ENCODE peak calls at places on chromosomes 5 and 9, in nine cellular contexts. I, U, P, C, L, B, K, R and E are unnamed samples.

GRCh38 chr9:125631391-125632085 is 75.5 kb downstream of the MAPKAP1 start:
- DNase-seq in I (peak; percentile 24), U (no peak), P (no peak), C (peak; percentile 24), L (no peak), B (no peak), K (no peak), R (no peak), E (no peak)

GRCh38 chr5:5523066-5523505 is 100.6 kb downstream of the ICE1 start:
- DNase-seq in I (no peak), U (no peak), P (peak; percentile 6), C (peak; percentile 92), L (no peak), B (no peak), K (no peak), R (no peak), E (no peak)

GRCh38 chr5:32197032-32197431 is 22.9 kb upstream of the GOLPH3 start:
- DNase-seq in I (no peak), U (no peak), P (no peak), C (no peak), L (no peak), B (no peak), K (no peak), R (no peak), E (no peak)

GRCh38 chr9:92954078-92954861 is 6.9 kb downstream of the FGD3 start:
- DNase-seq in I (no peak), U (no peak), P (peak; percentile 44), C (peak; percentile 65), L (no peak), B (peak; percentile 56), K (no peak), R (no peak), E (no peak)

GRCh38 chr5:31617867-31618266 is 21.1 kb upstream of the PDZD2 start:
- DNase-seq in I (no peak), U (no peak), P (no peak), C (no peak), L (no peak), B (no peak), K (no peak), R (no peak), E (no peak)

GRCh38 chr5:149367249-149367971 is 9.6 kb downstream of the PCYOX1L start:
- DNase-seq in I (peak; percentile 50), U (no peak), P (peak; percentile 79), C (peak; percentile 71), L (peak; percentile 84), B (peak; percentile 86), K (no peak), R (peak; percentile 41), E (peak; percentile 90)

GRCh38 chr5:80453372-80453771 is 34.5 kb upstream of the FAM151B start:
- DNase-seq in I (no peak), U (no peak), P (no peak), C (no peak), L (no peak), B (no peak), K (no peak), R (no peak), E (no peak)

GRCh38 chr9:87615547-87616148 is 110.3 kb upstream of the CTSL start:
- DNase-seq in I (no peak), U (no peak), P (no peak), C (no peak), L (no peak), B (peak; percentile 35), K (no peak), R (no peak), E (no peak)

GRCh38 chr9:70835323-70835722 is 286.1 kb downstream of the TRPM3 start:
- DNase-seq in I (no peak), U (no peak), P (no peak), C (no peak), L (no peak), B (no peak), K (no peak), R (no peak), E (no peak)

GRCh38 chr9:99807276-99807852 is 14.3 kb upstream of the NR4A3 start:
- DNase-seq in I (no peak), U (no peak), P (no peak), C (peak; percentile 53), L (peak; percentile 85), B (peak; percentile 80), K (no peak), R (no peak), E (no peak)

GRCh38 chr9:109437286-109437685 is 60.8 kb downstream of the PTPN3 start:
- DNase-seq in I (no peak), U (no peak), P (no peak), C (no peak), L (no peak), B (no peak), K (no peak), R (no peak), E (no peak)

GRCh38 chr5:909994-910768 is 17.5 kb downstream of the TRIP13 start:
- DNase-seq in I (no peak), U (no peak), P (no peak), C (no peak), L (no peak), B (no peak), K (no peak), R (no peak), E (no peak)

GRCh38 chr5:122310886-122311285 is 1.2 kb upstream of the SNCAIP start:
- DNase-seq in I (no peak), U (no peak), P (no peak), C (no peak), L (no peak), B (peak; percentile 64), K (no peak), R (no peak), E (no peak)

GRCh38 chr5:118405650-118406061 is 582.7 kb downstream of the DTWD2 start:
- DNase-seq in I (no peak), U (no peak), P (no peak), C (no peak), L (no peak), B (no peak), K (no peak), R (no peak), E (no peak)
- TF ChIP-seq CTCF in I (no peak), U (no peak), P (no peak), C (no peak), L (no peak), B (no peak), K (no peak), R (no peak), E (no peak)

GRCh38 chr9:89168901-89169813 is 9.5 kb downstream of the SHC3 start:
- DNase-seq in I (no peak), U (no peak), P (no peak), C (no peak), L (no peak), B (no peak), K (no peak), R (no peak), E (no peak)

GRCh38 chr9:89173072-89173471 is 5.5 kb downstream of the SHC3 start:
- DNase-seq in I (no peak), U (no peak), P (no peak), C (no peak), L (no peak), B (no peak), K (no peak), R (no peak), E (no peak)

GRCh38 chr9:89172398-89172797 is 6.2 kb downstream of the SHC3 start:
- DNase-seq in I (no peak), U (no peak), P (no peak), C (no peak), L (no peak), B (no peak), K (no peak), R (no peak), E (no peak)

GRCh38 chr9:89171231-89171630 is 7.4 kb downstream of the SHC3 start:
- DNase-seq in I (no peak), U (no peak), P (no peak), C (no peak), L (no peak), B (no peak), K (no peak), R (no peak), E (no peak)

GRCh38 chr9:89171693-89172092 is 6.9 kb downstream of the SHC3 start:
- DNase-seq in I (no peak), U (no peak), P (no peak), C (no peak), L (no peak), B (no peak), K (no peak), R (no peak), E (no peak)
- TF ChIP-seq CTCF in I (peak; percentile 41), U (peak; percentile 28), P (peak; percentile 13), C (no peak), L (no peak), B (no peak), K (no peak), R (no peak), E (no peak)

DNA sequence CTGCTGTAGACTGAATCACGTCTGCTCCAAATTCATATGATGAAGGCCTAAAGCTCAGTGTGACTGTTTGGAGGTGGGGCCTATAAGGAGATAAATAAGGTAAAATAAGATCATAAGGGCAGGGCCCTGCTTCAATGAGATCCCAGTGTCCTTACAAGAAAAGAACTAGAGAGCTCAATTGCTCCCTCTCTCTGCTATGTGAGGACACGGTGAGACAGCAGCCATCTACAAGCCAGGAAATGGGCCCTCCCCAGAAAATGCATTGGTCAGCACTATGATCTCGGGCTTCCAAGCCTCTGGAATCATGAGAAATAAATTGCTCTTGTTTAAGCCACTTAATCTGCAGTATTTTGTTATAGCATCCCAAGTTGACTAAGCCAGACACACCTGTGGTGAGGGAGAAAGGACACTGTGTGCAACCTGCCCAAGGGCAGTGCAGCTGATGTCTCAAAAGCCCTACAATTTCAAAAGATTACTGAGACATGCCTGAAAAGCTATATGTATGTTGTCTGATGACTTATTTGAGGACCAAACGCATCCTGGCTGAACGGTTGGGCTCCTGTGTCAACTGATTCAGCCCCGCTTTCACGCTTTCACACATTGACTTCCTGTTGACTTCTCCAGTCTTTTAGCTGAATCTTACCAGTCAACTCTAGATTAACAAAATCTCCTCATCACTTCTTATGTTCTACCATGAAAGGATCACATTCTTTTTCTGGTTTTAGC is 13.2 kb downstream of the GZMK start:
- DNase-seq in I (no peak), U (no peak), P (peak; percentile 8), C (no peak), L (no peak), B (no peak), K (no peak), R (no peak), E (no peak)
- TF ChIP-seq CTCF in I (peak; percentile 9), U (peak; percentile 6), P (peak; percentile 28), C (no peak), L (no peak), B (no peak), K (no peak), R (no peak), E (no peak)

DNA sequence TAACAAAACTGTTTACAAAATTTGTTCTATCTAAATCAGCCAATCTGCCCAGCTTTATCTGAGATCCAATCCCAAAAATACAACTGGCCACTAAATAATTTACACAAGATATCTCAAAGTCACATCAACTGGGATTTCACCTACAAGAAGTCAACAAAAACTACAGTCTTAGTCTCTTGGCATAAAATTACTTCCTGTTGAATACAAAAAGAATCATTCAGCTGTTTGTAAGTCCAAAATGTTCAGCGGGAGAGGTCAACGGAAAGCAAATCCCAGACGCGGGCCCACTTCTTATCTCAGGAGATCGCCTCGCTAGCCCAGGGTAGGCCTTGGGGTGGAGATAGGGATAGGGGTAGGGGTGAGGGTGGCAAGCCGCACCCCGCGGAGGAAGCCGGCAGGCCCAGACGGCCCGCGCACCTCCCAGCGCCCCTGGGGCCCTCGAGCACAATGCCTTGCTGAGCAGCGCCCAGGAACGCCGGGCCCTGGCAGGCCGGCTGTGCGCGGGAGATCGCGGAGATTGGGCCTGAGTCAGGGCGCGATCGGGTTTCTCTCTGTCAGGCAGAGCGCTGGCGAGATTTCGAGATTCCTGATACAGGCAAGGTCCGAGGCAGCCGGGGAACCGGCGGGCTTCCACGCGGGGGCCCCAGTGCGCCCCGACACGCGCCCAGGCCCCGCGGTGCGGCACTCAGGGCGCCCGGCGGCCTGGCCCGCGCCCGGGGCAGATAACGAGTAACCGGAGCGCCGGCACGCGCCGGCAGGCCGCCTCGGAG is 710 bp downstream of the HINT1 start:
- DNase-seq in I (no peak), U (peak; percentile 52), P (no peak), C (peak; percentile 75), L (peak; percentile 86), B (peak; percentile 83), K (peak; percentile 79), R (peak; percentile 19), E (peak; percentile 23)
- TF ChIP-seq CTCF in I (no peak), U (peak; percentile 8), P (no peak), C (no peak), L (no peak), B (no peak), K (no peak), R (peak; percentile 19), E (peak; percentile 1)